ENCODE peak calls at places on chromosomes 6 and 20, in nine cellular contexts. N is stimulated activated CD4-positive, alpha-beta T cell treated with anti-CD3 and anti-CD28 coated beads, Interleukin-12 subunit alpha, Interleukin-12 subunit beta, amount 100 ng/mL, for 48 hours; M is LoVo; F is psoas muscle; E is Panc1; X is left ventricle myocardium superior; S is adipocyte; G is Daoy; D is NCI-H1694. O is an unnamed sample.

GRCh38 chr6:127148511-127148910 is 30.0 kb downstream of the RSPO3 start:
- DNase-seq in D (no peak), G (no peak), E (no peak), S (peak; percentile 40), M (no peak), N (no peak), X (no peak), F (peak; percentile 24), O (no peak)

GRCh38 chr6:73866305-73866704 is 170.3 kb downstream of the CD109 start:
- DNase-seq in E (no peak), X (no peak), F (no peak), S (no peak), M (no peak), N (no peak), G (no peak), D (no peak), O (no peak)

GRCh38 chr6:44653761-44654218 is 266.3 kb downstream of the CDC5L start:
- DNase-seq in S (no peak), X (no peak), D (no peak), M (no peak), G (no peak), N (no peak), F (no peak), E (no peak), O (no peak)

GRCh38 chr20:58991720-58992119 is 10.7 kb downstream of the NELFCD start:
- DNase-seq in S (no peak), F (no peak), D (no peak), N (no peak), X (no peak), E (no peak), G (no peak), M (no peak), O (peak; percentile 19)

GRCh38 chr6:346389-347030 is 45.0 kb upstream of the IRF4 start:
- DNase-seq in M (no peak), F (no peak), G (peak; percentile 70), N (no peak), S (no peak), D (no peak), E (no peak), X (peak; percentile 52), O (peak; percentile 70)

GRCh38 chr20:839626-840025 is 6.1 kb downstream of the FAM110A start:
- DNase-seq in G (no peak), D (no peak), M (no peak), F (no peak), S (no peak), N (no peak), E (no peak), X (no peak), O (no peak)

GRCh38 chr20:56628015-56628872 is 862 bp upstream of the TFAP2C start:
- DNase-seq in M (no peak), D (no peak), G (peak; percentile 26), F (no peak), S (no peak), E (no peak), N (no peak), X (peak; percentile 36), O (peak; percentile 80)

GRCh38 chr20:54179946-54180345 is 6.2 kb upstream of the CYP24A1 start:
- DNase-seq in G (no peak), F (no peak), M (no peak), N (no peak), D (no peak), S (no peak), X (no peak), E (no peak), O (no peak)

GRCh38 chr6:126437225-126437624 is 97.3 kb downstream of the CENPW start:
- DNase-seq in M (no peak), X (no peak), N (no peak), S (no peak), G (no peak), F (no peak), E (no peak), D (no peak), O (no peak)

O was measured in kidney.